ENCODE peak calls at places on chromosomes 12 and 14, in eight cellular contexts. Y is esophagus squamous epithelium, M is transverse colon, F is pancreas, R is upper lobe of right lung, S is cardiac muscle cell, G is stomach, X is prostate gland. W is an unnamed sample. For H3K4me1, the result is how much of the 10 kb centered on the place peaks cover.

GRCh38 chr14:80202888-80203562 is 8.3 kb downstream of the DIO2 start:
- DNase-seq in G (peak), R (no peak), S (no peak), F (no peak), X (no peak), M (peak), Y (no peak), W (peak)

GRCh38 chr12:131643581-131644452 is 67.1 kb upstream of the SFSWAP start:
- DNase-seq in R (no peak), X (no peak), Y (no peak), M (no peak), G (no peak), S (no peak), F (no peak), W (no peak)

GRCh38 chr12:94242871-94243270 is 94.5 kb downstream of the PLXNC1 start:
- DNase-seq in F (no peak), G (no peak), X (no peak), Y (no peak), S (no peak), R (no peak), M (no peak), W (no peak)

GRCh38 chr12:98579347-98579746 is 14.1 kb upstream of the SLC25A3 start:
- DNase-seq in S (no peak), F (no peak), M (no peak), R (no peak), Y (no peak), G (no peak), X (no peak), W (no peak)

GRCh38 chr12:89525002-89525823 is 617 bp upstream of the GALNT4 start:
- DNase-seq in X (peak), R (peak), S (peak), G (peak), F (peak), M (peak), Y (no peak), W (peak)

GRCh38 chr12:124713436-124714082 is 146.1 kb upstream of the NCOR2 start:
- DNase-seq in R (no peak), Y (no peak), S (no peak), M (no peak), G (peak), X (no peak), F (no peak), W (peak)

GRCh38 chr12:108642899-108643654 is 9.4 kb upstream of the SELPLG start:
- DNase-seq in S (no peak), G (no peak), F (no peak), M (no peak), X (no peak), R (no peak), Y (no peak), W (no peak)

GRCh38 chr12:131530427-131530826 is 180.5 kb upstream of the SFSWAP start:
- DNase-seq in G (no peak), F (no peak), S (no peak), R (no peak), Y (no peak), X (no peak), M (no peak), W (no peak)

GRCh38 chr12:80567391-80567790 is 123.4 kb downstream of the PTPRQ start:
- DNase-seq in F (no peak), M (no peak), G (no peak), X (no peak), R (no peak), Y (no peak), S (no peak), W (no peak)

GRCh38 chr14:74685054-74685453 is 27.8 kb downstream of the AREL1 start:
- DNase-seq in S (no peak), Y (no peak), M (no peak), F (no peak), X (no peak), G (no peak), R (no peak), W (no peak)

GRCh38 chr14:22829661-22830328 is at the start of gene MRPL52:
- DNase-seq in M (peak), F (peak), X (peak), G (peak), S (peak), R (peak), Y (peak), W (peak)

GRCh38 chr12:28413455-28414109 is 223.3 kb downstream of the CCDC91 start:
- DNase-seq in G (no peak), S (no peak), Y (no peak), F (no peak), M (no peak), R (no peak), X (no peak), W (no peak)

GRCh38 chr12:116336542-116337065 is 59.1 kb upstream of the MED13L start:
- DNase-seq in F (no peak), G (peak), S (no peak), M (peak), R (no peak), X (no peak), Y (peak), W (no peak)

GRCh38 chr12:1287446-1287975 is 296.5 kb downstream of the ERC1 start:
- DNase-seq in S (no peak), G (no peak), F (no peak), R (no peak), Y (no peak), M (no peak), X (no peak), W (no peak)

GRCh38 chr12:1293901-1294300 is 300.5 kb downstream of the FBXL14 start:
- DNase-seq in S (no peak), F (no peak), X (no peak), R (no peak), Y (no peak), M (no peak), G (no peak), W (no peak)

GRCh38 chr12:1284611-1285010 is 293.6 kb downstream of the ERC1 start:
- DNase-seq in G (no peak), X (no peak), F (no peak), Y (no peak), R (no peak), M (no peak), S (no peak), W (no peak)

GRCh38 chr12:1289371-1290155 is 298.5 kb downstream of the ERC1 start:
- DNase-seq in G (no peak), X (no peak), F (no peak), Y (no peak), R (no peak), M (no peak), S (no peak), W (no peak)
- H3K4me1 ChIP-seq in G (under half), X (under half), F (under half), Y (under half), R (under half), M (under half), S (under half), W (under half)

GRCh38 chr12:55828357-55828756 is 1.0 kb downstream of the DNAJC14 start:
- DNase-seq in F (no peak), G (no peak), S (no peak), M (no peak), X (no peak), Y (no peak), R (no peak), W (no peak)
- H3K4me3 ChIP-seq in F (peak), G (peak), S (no peak), M (no peak), X (no peak), Y (no peak), R (peak), W (peak)

GRCh38 chr14:42014301-42014700 is 407.6 kb downstream of the LRFN5 start:
- DNase-seq in F (no peak), S (no peak), X (no peak), Y (no peak), R (no peak), G (no peak), M (no peak), W (no peak)

GRCh38 chr14:42011221-42011620 is 404.5 kb downstream of the LRFN5 start:
- DNase-seq in F (no peak), R (no peak), G (no peak), S (no peak), M (no peak), Y (no peak), X (no peak), W (no peak)

DNA sequence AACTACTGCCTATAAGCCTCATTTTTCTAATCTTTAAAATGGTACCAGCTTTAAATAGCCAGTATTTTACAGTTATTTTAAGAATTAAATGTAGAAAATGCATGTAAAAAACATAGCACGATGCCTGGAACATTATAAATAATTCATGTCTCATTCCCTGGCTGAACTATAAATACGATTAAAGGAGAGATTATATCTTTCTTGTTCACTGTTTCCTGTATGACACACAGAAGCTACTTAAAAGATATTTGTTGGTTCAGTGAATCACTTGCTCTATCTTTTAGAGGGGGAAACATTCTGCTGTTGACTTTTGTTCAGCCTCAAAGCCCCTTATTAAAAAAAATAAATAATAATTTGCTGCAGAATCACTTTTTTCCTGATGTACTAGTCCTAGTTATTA is 406.9 kb downstream of the LRFN5 start:
- DNase-seq in F (no peak), M (no peak), G (no peak), Y (no peak), X (no peak), R (no peak), S (no peak), W (no peak)
- TF ChIP-seq CTCF in F (no peak), M (no peak), G (no peak), Y (no peak), X (no peak), R (no peak), S (no peak), W (no peak)

GRCh38 chr12:18752947-18753346 is 15.0 kb downstream of the CAPZA3 start:
- DNase-seq in F (no peak), X (no peak), S (no peak), R (no peak), Y (no peak), G (no peak), M (no peak), W (no peak)
- H3K4me1 ChIP-seq in F (under half), X (under half), S (half or more), R (under half), Y (under half), G (under half), M (under half), W (under half)

GRCh38 chr14:24894583-24895242 is 155.2 kb downstream of the STXBP6 start:
- DNase-seq in G (no peak), Y (no peak), M (no peak), S (no peak), F (no peak), R (no peak), X (no peak), W (no peak)
- H3K4me3 ChIP-seq in G (no peak), Y (no peak), M (no peak), S (no peak), F (no peak), R (no peak), X (no peak), W (no peak)

GRCh38 chr14:19828314-19828713 is 24.7 kb downstream of the OR4N2 start:
- DNase-seq in S (no peak), M (no peak), X (no peak), Y (no peak), F (no peak), R (no peak), G (no peak), W (no peak)

GRCh38 chr14:19823765-19824164 is 20.2 kb downstream of the OR4N2 start:
- DNase-seq in Y (no peak), S (no peak), M (no peak), G (no peak), X (no peak), R (no peak), F (no peak), W (no peak)

GRCh38 chr14:19823178-19823577 is 19.6 kb downstream of the OR4N2 start:
- DNase-seq in F (no peak), X (no peak), Y (no peak), R (no peak), M (no peak), G (no peak), S (no peak), W (no peak)
- TF ChIP-seq CTCF in F (no peak), X (no peak), Y (no peak), R (no peak), M (no peak), G (no peak), S (no peak), W (no peak)

DNA sequence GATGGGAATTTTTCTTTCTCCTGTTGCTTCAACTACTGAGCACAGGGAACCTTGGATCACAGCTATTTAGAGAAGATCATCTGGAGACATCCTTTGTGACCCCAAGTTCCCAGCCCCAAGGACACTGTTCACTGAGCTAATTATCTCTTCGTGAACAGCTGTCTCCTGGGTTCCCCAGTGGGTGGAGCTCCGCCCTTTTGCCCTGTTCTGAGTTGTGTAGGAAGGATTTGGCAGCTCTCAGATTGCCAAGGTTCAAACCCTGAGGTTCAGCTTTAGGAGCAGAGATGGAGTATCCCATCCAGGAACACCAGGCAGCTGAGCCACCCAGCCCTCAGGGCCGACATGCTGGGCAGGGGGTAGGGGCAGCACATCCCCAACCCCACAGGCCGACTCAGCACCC is 32.0 kb downstream of the NGB start:
- DNase-seq in G (no peak), X (no peak), Y (no peak), R (no peak), F (no peak), S (no peak), M (no peak), W (no peak)
- H3K4me1 ChIP-seq in G (under half), X (under half), Y (under half), R (under half), F (under half), S (under half), M (under half), W (under half)

DNA sequence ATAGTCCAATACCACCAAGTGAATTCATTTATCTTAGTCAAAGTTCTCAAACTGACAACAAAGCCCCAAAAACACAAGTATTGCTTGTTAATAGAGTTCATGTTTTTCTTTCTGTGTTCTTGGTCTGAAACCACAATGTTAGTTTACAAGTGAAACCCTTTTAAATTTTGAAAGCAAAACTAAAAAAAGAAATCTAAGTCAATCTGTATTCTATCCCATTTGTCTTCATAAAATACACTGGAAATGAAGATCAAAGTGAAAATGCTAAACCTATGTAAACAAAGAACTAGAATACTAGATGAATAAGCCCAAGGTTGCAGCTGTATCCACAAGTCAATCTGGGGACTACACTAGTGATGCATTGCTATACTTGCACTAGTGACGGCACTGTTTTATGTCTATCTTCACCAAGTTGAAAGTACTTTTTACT is 10.4 kb downstream of the MAP4K5 start:
- DNase-seq in S (no peak), Y (no peak), F (no peak), G (no peak), R (no peak), X (no peak), M (no peak), W (no peak)
- H3K4me3 ChIP-seq in S (no peak), Y (no peak), F (no peak), G (no peak), R (no peak), X (no peak), M (no peak), W (no peak)